ENCODE peak calls at places on chromosome 7, in seven cellular contexts. K, W, A, Z, H, D and J are unnamed samples.
A peak's percentile ranks its signal among the peaks of the same experiment; 100 is the strongest.

GRCh38 chr7:10083766-10084165 is 889.9 kb upstream of the PHF14 start:
- DNase-seq in K (no peak), W (no peak), A (no peak), Z (no peak), H (no peak), D (no peak), J (no peak)

GRCh38 chr7:116494472-116494871 is 5.1 kb upstream of the CAV2 start:
- DNase-seq in K (no peak), W (no peak), A (no peak), Z (no peak), H (no peak), D (no peak), J (no peak)

GRCh38 chr7:92783260-92783911 is 53.0 kb downstream of the CDK6 start:
- DNase-seq in K (no peak), W (peak; percentile 47), A (no peak), Z (no peak), H (no peak), D (no peak), J (no peak)

GRCh38 chr7:71824356-71824755 is 587.8 kb downstream of the CALN1 start:
- DNase-seq in K (no peak), W (peak; percentile 30), A (peak; percentile 66), Z (no peak), H (no peak), D (no peak), J (no peak)

GRCh38 chr7:29794959-29795629 is 11.2 kb upstream of the WIPF3 start:
- DNase-seq in K (no peak), W (no peak), A (no peak), Z (no peak), H (no peak), D (no peak), J (no peak)

GRCh38 chr7:74554178-74554577 is 100.5 kb downstream of the GTF2IRD1 start:
- DNase-seq in K (no peak), W (no peak), A (no peak), Z (no peak), H (no peak), D (no peak), J (no peak)

GRCh38 chr7:135166338-135166989 is 4.0 kb downstream of the CYREN start:
- DNase-seq in K (no peak), W (no peak), A (no peak), Z (no peak), H (no peak), D (no peak), J (no peak)

GRCh38 chr7:137967143-137968018 is 34.5 kb downstream of the CREB3L2 start:
- DNase-seq in K (no peak), W (peak; percentile 75), A (peak; percentile 77), Z (peak; percentile 62), H (no peak), D (no peak), J (no peak)

GRCh38 chr7:102992509-102992819 is 79.7 kb downstream of the LRRC17 start:
- DNase-seq in K (no peak), W (no peak), A (no peak), Z (no peak), H (no peak), D (no peak), J (no peak)

GRCh38 chr7:79376297-79377025 is 77.0 kb downstream of the MAGI2 start:
- DNase-seq in K (no peak), W (peak; percentile 84), A (no peak), Z (no peak), H (no peak), D (no peak), J (no peak)

GRCh38 chr7:5408777-5409176 is 14.9 kb downstream of the TNRC18 start:
- DNase-seq in K (no peak), W (peak; percentile 62), A (no peak), Z (peak; percentile 53), H (no peak), D (no peak), J (no peak)

GRCh38 chr7:159097661-159098423 is 46.8 kb downstream of the VIPR2 start:
- DNase-seq in K (no peak), W (no peak), A (peak; percentile 36), Z (no peak), H (no peak), D (no peak), J (no peak)

GRCh38 chr7:55420535-55420934 is 55.4 kb downstream of the LANCL2 start:
- DNase-seq in K (no peak), W (peak; percentile 64), A (no peak), Z (no peak), H (no peak), D (no peak), J (no peak)

GRCh38 chr7:79785556-79785955 is 332.1 kb upstream of the MAGI2 start:
- DNase-seq in K (no peak), W (peak; percentile 13), A (no peak), Z (no peak), H (no peak), D (no peak), J (no peak)

GRCh38 chr7:157819517-157819807 is 482.7 kb downstream of the DNAJB6 start:
- DNase-seq in K (no peak), W (no peak), A (no peak), Z (no peak), H (no peak), D (no peak), J (no peak)
- TF ChIP-seq CTCF in K (no peak), W (no peak), A (no peak), Z (no peak), H (no peak), D (no peak), J (no peak)

GRCh38 chr7:88881136-88881535 is 85.6 kb upstream of the TEX47 start:
- DNase-seq in K (no peak), W (no peak), A (no peak), Z (no peak), H (no peak), D (no peak), J (no peak)
- TF ChIP-seq CTCF in K (no peak), W (no peak), A (no peak), Z (no peak), H (no peak), D (no peak), J (no peak)

GRCh38 chr7:37833818-37834146 is 14.6 kb upstream of the NME8 start:
- DNase-seq in K (no peak), W (no peak), A (no peak), Z (no peak), H (no peak), D (no peak), J (no peak)
- TF ChIP-seq CTCF in K (peak; percentile 57), W (no peak), A (peak; percentile 32), Z (no peak), H (peak; percentile 43), D (no peak), J (no peak)

DNA sequence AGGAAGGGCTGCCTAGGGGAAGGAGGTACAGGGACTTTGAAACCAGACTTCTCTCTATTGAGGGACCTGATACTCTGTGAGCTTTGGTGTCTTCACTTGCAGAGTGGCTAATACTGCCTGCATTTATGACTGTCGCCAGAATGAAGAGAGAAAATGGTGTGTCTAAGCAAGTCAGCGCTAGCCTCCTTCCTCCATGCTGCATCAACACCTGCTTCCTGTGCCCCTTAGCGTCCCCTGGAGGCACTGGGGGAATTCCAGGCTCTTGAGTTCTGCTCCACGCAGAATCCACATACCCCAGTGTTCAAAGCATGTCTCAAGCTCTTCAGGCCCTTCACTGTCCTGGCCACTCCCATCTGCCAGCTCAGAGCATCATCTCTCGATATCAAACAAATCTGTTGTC is 140.5 kb downstream of the PKD1L1 start:
- DNase-seq in K (no peak), W (no peak), A (peak; percentile 76), Z (no peak), H (no peak), D (peak; percentile 41), J (no peak)
- TF ChIP-seq CTCF in K (no peak), W (peak; percentile 12), A (peak; percentile 67), Z (no peak), H (no peak), D (no peak), J (peak; percentile 8)

DNA sequence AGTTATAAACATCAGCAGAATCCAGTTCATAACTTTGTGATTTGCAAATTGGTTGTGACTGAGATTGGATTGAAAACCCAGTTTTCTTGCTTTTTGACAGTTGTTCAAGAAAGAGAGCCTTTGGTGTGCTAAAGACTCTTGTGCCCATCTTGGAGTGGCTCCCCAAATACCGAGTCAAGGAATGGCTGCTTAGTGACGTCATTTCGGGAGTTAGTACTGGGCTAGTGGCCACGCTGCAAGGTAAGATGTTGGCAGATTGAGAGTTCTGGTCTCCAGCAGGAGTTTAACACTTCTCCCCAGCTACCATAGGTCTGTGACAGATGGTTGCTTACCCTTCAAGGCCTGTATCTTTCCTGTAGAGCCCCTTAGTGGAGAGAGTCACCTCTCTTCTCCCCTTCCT is 2.6 kb downstream of the SLC26A4 start:
- DNase-seq in K (no peak), W (no peak), A (no peak), Z (no peak), H (no peak), D (no peak), J (no peak)
- TF ChIP-seq CTCF in K (no peak), W (no peak), A (no peak), Z (no peak), H (no peak), D (no peak), J (no peak)

GRCh38 chr7:131305152-131305551 is 22.5 kb upstream of the MKLN1 start:
- DNase-seq in K (no peak), W (no peak), A (no peak), Z (no peak), H (no peak), D (no peak), J (no peak)

GRCh38 chr7:131300572-131301466 is 26.9 kb upstream of the MKLN1 start:
- DNase-seq in K (no peak), W (peak; percentile 33), A (no peak), Z (peak; percentile 33), H (no peak), D (no peak), J (no peak)

GRCh38 chr7:131302453-131302852 is 25.2 kb upstream of the MKLN1 start:
- DNase-seq in K (no peak), W (no peak), A (no peak), Z (no peak), H (no peak), D (no peak), J (no peak)

GRCh38 chr7:131300078-131300477 is 27.6 kb upstream of the MKLN1 start:
- DNase-seq in K (no peak), W (no peak), A (no peak), Z (no peak), H (no peak), D (no peak), J (no peak)

DNA sequence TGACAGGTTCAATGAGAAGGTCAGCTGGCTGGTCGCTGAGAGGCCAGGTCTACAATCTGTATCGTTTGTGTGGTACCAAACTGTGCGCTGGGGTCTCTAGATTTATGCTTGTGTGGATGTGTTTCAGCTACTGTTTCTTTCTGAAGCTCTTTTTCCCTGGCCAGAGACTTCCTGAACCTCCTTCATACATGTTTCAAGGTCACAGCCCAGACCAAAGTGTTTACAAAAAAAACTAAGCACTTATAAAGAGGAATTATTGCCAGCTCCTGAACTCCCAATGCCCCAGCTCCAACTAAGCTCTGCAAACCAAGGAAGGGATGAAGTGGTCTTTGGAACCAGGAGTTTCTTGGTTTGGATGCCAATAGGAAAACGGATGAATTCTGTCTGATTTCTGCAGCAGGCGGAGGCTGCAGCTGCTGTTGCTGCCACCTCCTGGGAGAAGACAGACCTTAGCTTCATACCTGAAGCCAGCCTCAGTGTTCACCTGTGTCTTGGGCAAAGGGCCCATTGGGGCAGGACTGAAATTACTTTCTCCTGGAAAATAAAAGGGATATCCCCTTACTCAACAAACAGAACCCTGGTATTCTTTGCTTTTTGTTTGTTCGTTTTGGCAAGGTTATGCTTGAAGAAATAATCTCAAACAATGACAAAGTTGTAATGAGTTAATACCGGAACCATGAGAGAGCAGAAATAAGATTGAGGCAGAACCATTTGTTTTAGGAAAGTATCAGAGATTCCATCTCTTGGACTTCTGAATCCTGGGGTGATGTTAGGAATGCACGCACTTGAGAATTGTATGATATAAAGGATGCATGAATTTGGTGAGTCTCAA is 24.6 kb upstream of the MKLN1 start:
- DNase-seq in K (peak; percentile 36), W (peak; percentile 61), A (peak; percentile 73), Z (peak; percentile 44), H (peak; percentile 38), D (peak; percentile 48), J (no peak)
- TF ChIP-seq CTCF in K (peak; percentile 70), W (peak; percentile 82), A (peak; percentile 82), Z (peak; percentile 53), H (peak; percentile 50), D (no peak), J (peak; percentile 50)